ENCODE peak calls at places on chromosomes 4 and X, in eight cellular contexts. Z is psoas muscle; T is RWPE1; Y is glutamatergic neuron; L is stimulated activated CD8-positive, alpha-beta memory T cell treated with anti-CD3 and anti-CD28 coated beads, Interleukin-4, amount 100 ng/mL, for 24 hours; U is GM04504; W is erythroblast; H is posterior cingulate gyrus. R is an unnamed sample.

GRCh38 chr4:89755210-89755609 is 81.8 kb downstream of the SNCA start:
- DNase-seq in Y (no peak), W (no peak), Z (no peak), U (no peak), T (no peak), H (no peak), L (no peak), R (no peak)

GRCh38 chr4:186729856-186730255 is 6.2 kb upstream of the FAT1 start:
- DNase-seq in W (no peak), H (no peak), L (no peak), Z (no peak), U (no peak), Y (no peak), T (no peak), R (no peak)

GRCh38 chr4:183142566-183143545 is 43.8 kb downstream of the WWC2 start:
- DNase-seq in U (peak; percentile 56), H (peak; percentile 32), T (peak; percentile 81), Z (peak; percentile 67), L (no peak), W (peak; percentile 12), Y (peak; percentile 70), R (no peak)

GRCh38 chr4:30370105-30370504 is 350.1 kb upstream of the PCDH7 start:
- DNase-seq in W (no peak), H (no peak), T (no peak), Z (peak; percentile 18), Y (no peak), L (no peak), U (no peak), R (no peak)

GRCh38 chr4:184281231-184282139 is 63.8 kb upstream of the ENPP6 start:
- DNase-seq in U (no peak), W (no peak), H (no peak), T (no peak), Y (no peak), Z (no peak), L (no peak), R (no peak)

GRCh38 chr4:158578476-158578875 is 56.8 kb downstream of the RXFP1 start:
- DNase-seq in U (peak; percentile 4), H (no peak), Y (no peak), Z (no peak), L (no peak), T (peak; percentile 52), W (peak; percentile 14), R (no peak)

GRCh38 chrX:150566734-150567182 is 1.7 kb upstream of the MTM1 start:
- DNase-seq in H (no peak), T (no peak), Z (no peak), W (no peak), L (no peak), U (no peak), Y (no peak), R (no peak)

GRCh38 chr4:118113220-118113619 is 78.9 kb downstream of the NDST3 start:
- DNase-seq in L (no peak), T (no peak), Y (no peak), W (no peak), H (no peak), U (no peak), Z (no peak), R (no peak)

GRCh38 chrX:75155830-75156525 is at the start of gene ABCB7:
- DNase-seq in L (peak; percentile 25), Z (peak; percentile 72), U (peak; percentile 46), W (peak; percentile 84), H (peak; percentile 67), Y (peak; percentile 55), T (peak; percentile 54), R (peak; percentile 39)

GRCh38 chrX:111743316-111743715 is 62.3 kb downstream of the ALG13 start:
- DNase-seq in Y (no peak), U (no peak), H (no peak), T (no peak), W (no peak), Z (no peak), L (no peak), R (no peak)

GRCh38 chrX:72052415-72053090 is 79.2 kb downstream of the RTL5 start:
- DNase-seq in Y (no peak), U (no peak), T (no peak), W (no peak), Z (no peak), L (no peak), H (no peak), R (no peak)

GRCh38 chr4:57726154-57726553 is 616.0 kb upstream of the IGFBP7 start:
- DNase-seq in L (no peak), W (no peak), T (no peak), Y (no peak), U (no peak), Z (no peak), H (no peak), R (no peak)

GRCh38 chrX:17826609-17827496 is 34.2 kb downstream of the RAI2 start:
- DNase-seq in Y (no peak), W (no peak), L (no peak), Z (no peak), H (no peak), U (no peak), T (no peak), R (no peak)

GRCh38 chrX:39665830-39666518 is 431.8 kb downstream of the BCOR start:
- DNase-seq in H (no peak), T (no peak), U (no peak), Y (no peak), Z (no peak), W (no peak), L (no peak), R (no peak)

GRCh38 chrX:150348365-150348764 is 14.8 kb upstream of the MAMLD1 start:
- DNase-seq in Z (no peak), U (no peak), Y (no peak), W (no peak), L (no peak), H (no peak), T (no peak), R (no peak)

GRCh38 chr4:183288955-183289354 is 31.1 kb downstream of the CLDN22 start:
- DNase-seq in Z (no peak), L (no peak), U (no peak), Y (no peak), W (no peak), H (no peak), T (no peak), R (no peak)

R was measured in AG04450.